ENCODE peak calls at places on chromosomes 11 and 22, in four cellular contexts. One of them, this sample, is unnamed.

GRCh38 chr11:22634897-22635629 is 9.4 kb upstream of the FANCF start:
- DNase-seq in GM12878: no peak
- DNase-seq in K562: no peak
- DNase-seq in HepG2: peak; percentile 96
- DNase-seq in this sample: no peak

GRCh38 chr11:101128571-101129202 is 926 bp downstream of the PGR start:
- DNase-seq in HepG2: no peak
- DNase-seq in K562: peak; percentile 30
- DNase-seq in GM12878: no peak
- DNase-seq in this sample: no peak

GRCh38 chr22:20174785-20175596 is 24.1 kb upstream of the CCDC188 start:
- DNase-seq in HepG2: no peak
- DNase-seq in K562: no peak
- DNase-seq in GM12878: no peak
- DNase-seq in this sample: no peak

GRCh38 chr22:40951795-40952602 is 821 bp downstream of the RBX1 start:
- DNase-seq in GM12878: peak; percentile 33
- DNase-seq in HepG2: no peak
- DNase-seq in K562: no peak
- DNase-seq in this sample: no peak

GRCh38 chr11:124510279-124510678 is 33.2 kb downstream of the OR8B12 start:
- DNase-seq in HepG2: no peak
- DNase-seq in GM12878: no peak
- DNase-seq in K562: no peak
- DNase-seq in this sample: no peak

GRCh38 chr11:122306776-122307479 is 190.9 kb upstream of the BLID start:
- DNase-seq in HepG2: no peak
- DNase-seq in K562: no peak
- DNase-seq in GM12878: no peak
- DNase-seq in this sample: no peak

GRCh38 chr11:78350646-78351165 is 66.9 kb downstream of the GAB2 start:
- DNase-seq in K562: no peak
- DNase-seq in GM12878: peak; percentile 26
- DNase-seq in HepG2: no peak
- DNase-seq in this sample: no peak

GRCh38 chr22:35149149-35149548 is 83.2 kb downstream of the ISX start:
- DNase-seq in K562: no peak
- DNase-seq in GM12878: no peak
- DNase-seq in HepG2: no peak
- DNase-seq in this sample: no peak

GRCh38 chr11:124577664-124578427 is 8.0 kb downstream of the OR8A1 start:
- DNase-seq in GM12878: no peak
- DNase-seq in HepG2: no peak
- DNase-seq in K562: no peak
- DNase-seq in this sample: no peak

GRCh38 chr11:3223932-3224729 is 5.5 kb upstream of the MRGPRG start:
- DNase-seq in GM12878: no peak
- DNase-seq in K562: peak; percentile 51
- DNase-seq in HepG2: no peak
- DNase-seq in this sample: no peak

GRCh38 chr22:35376728-35377472 is 4.0 kb upstream of the HMOX1 start:
- DNase-seq in HepG2: peak; percentile 92
- DNase-seq in K562: peak; percentile 87
- DNase-seq in GM12878: peak; percentile 87
- DNase-seq in this sample: peak; percentile 78

GRCh38 chr11:67015048-67015447 is 7.9 kb upstream of the SYT12 start:
- DNase-seq in K562: no peak
- DNase-seq in HepG2: no peak
- DNase-seq in GM12878: no peak
- DNase-seq in this sample: no peak

GRCh38 chr11:47863189-47863892 is 15.2 kb upstream of the NUP160 start:
- DNase-seq in GM12878: no peak
- DNase-seq in HepG2: no peak
- DNase-seq in K562: no peak
- DNase-seq in this sample: no peak

GRCh38 chr22:49937758-49938564 is 19.5 kb downstream of the CRELD2 start:
- DNase-seq in K562: no peak
- DNase-seq in HepG2: peak; percentile 76
- DNase-seq in GM12878: no peak
- DNase-seq in this sample: no peak

GRCh38 chr11:2444301-2445106 is at the start of the genes KCNQ1 and TRPM5:
- DNase-seq in HepG2: no peak
- DNase-seq in GM12878: no peak
- DNase-seq in K562: peak; percentile 98
- DNase-seq in this sample: peak; percentile 83

GRCh38 chr11:91630916-91631673 is 593.5 kb upstream of the FAT3 start:
- DNase-seq in K562: no peak
- DNase-seq in GM12878: no peak
- DNase-seq in HepG2: no peak
- DNase-seq in this sample: no peak

GRCh38 chr22:41380993-41381328 is 781 bp upstream of the TEF start:
- DNase-seq in HepG2: peak; percentile 83
- DNase-seq in K562: no peak
- DNase-seq in GM12878: no peak
- DNase-seq in this sample: no peak

GRCh38 chr11:69905611-69906452 is 86.6 kb upstream of the FGF3 start:
- DNase-seq in HepG2: no peak
- DNase-seq in K562: peak; percentile 81
- DNase-seq in GM12878: no peak
- DNase-seq in this sample: no peak

GRCh38 chr11:69050592-69051380 is 2.1 kb downstream of the TPCN2 start:
- DNase-seq in K562: no peak
- DNase-seq in HepG2: no peak
- DNase-seq in GM12878: no peak
- DNase-seq in this sample: no peak

GRCh38 chr22:38239101-38239761 is 33.6 kb downstream of the TMEM184B start:
- DNase-seq in GM12878: no peak
- DNase-seq in K562: no peak
- DNase-seq in HepG2: no peak
- DNase-seq in this sample: no peak

GRCh38 chr11:122186439-122187080 is 70.5 kb upstream of the BLID start:
- DNase-seq in HepG2: no peak
- DNase-seq in K562: no peak
- DNase-seq in GM12878: no peak
- DNase-seq in this sample: no peak

GRCh38 chr11:102924851-102925380 is 30.6 kb downstream of the MMP13 start:
- DNase-seq in K562: no peak
- DNase-seq in GM12878: no peak
- DNase-seq in HepG2: no peak
- DNase-seq in this sample: no peak

GRCh38 chr11:115631609-115632008 is 127.4 kb upstream of the CADM1 start:
- DNase-seq in K562: no peak
- DNase-seq in GM12878: no peak
- DNase-seq in HepG2: peak; percentile 24
- DNase-seq in this sample: no peak

GRCh38 chr11:79116600-79116999 is 324.2 kb downstream of the TENM4 start:
- DNase-seq in K562: no peak
- DNase-seq in HepG2: no peak
- DNase-seq in GM12878: no peak
- DNase-seq in this sample: no peak

GRCh38 chr11:34349882-34350281 is 7.9 kb downstream of the ABTB2 start:
- DNase-seq in GM12878: no peak
- DNase-seq in K562: no peak
- DNase-seq in HepG2: no peak
- DNase-seq in this sample: no peak

GRCh38 chr11:37721485-37721884 is 1123.4 kb upstream of the RAG2 start:
- DNase-seq in GM12878: no peak
- DNase-seq in K562: no peak
- DNase-seq in HepG2: no peak
- DNase-seq in this sample: no peak

GRCh38 chr11:73325036-73325981 is 17.2 kb downstream of the ARHGEF17 start:
- DNase-seq in GM12878: peak; percentile 83
- DNase-seq in HepG2: peak; percentile 66
- DNase-seq in K562: no peak
- DNase-seq in this sample: no peak

GRCh38 chr11:64207247-64208085 is 945 bp downstream of the FERMT3 start:
- DNase-seq in GM12878: peak; percentile 57
- DNase-seq in HepG2: no peak
- DNase-seq in K562: peak; percentile 89
- DNase-seq in this sample: no peak

GRCh38 chr11:76216536-76217326 is 10.4 kb upstream of the WNT11 start:
- DNase-seq in K562: no peak
- DNase-seq in GM12878: no peak
- DNase-seq in HepG2: no peak
- DNase-seq in this sample: no peak

GRCh38 chr11:107736546-107736945 is 24.7 kb upstream of the SLN start:
- DNase-seq in GM12878: no peak
- DNase-seq in K562: no peak
- DNase-seq in HepG2: no peak
- DNase-seq in this sample: no peak

GRCh38 chr11:107733518-107733917 is 21.7 kb upstream of the SLN start:
- DNase-seq in GM12878: peak; percentile 8
- DNase-seq in HepG2: no peak
- DNase-seq in K562: no peak
- DNase-seq in this sample: no peak

GRCh38 chr11:107732327-107733051 is 20.6 kb upstream of the SLN start:
- DNase-seq in GM12878: peak; percentile 21
- DNase-seq in K562: no peak
- DNase-seq in HepG2: no peak
- DNase-seq in this sample: no peak

DNA sequence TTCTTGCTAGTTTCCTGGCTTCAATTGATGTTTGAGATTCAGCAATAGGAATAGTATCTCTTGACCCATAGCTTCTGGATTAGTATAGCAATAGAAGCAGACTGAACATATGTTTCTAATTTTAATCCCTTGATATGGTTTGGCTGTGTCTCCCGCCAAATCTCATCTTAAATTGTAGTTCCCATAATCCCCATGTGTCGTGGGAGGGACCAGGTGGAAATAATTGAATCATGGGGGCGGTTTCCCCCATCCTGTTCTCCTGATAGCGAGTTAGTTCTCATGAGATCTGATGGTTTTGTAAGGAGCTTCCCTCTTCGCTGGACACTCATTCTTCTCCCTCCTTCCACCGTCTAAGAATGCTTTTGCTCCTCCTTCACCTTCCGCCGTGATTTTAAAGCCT is 20.1 kb upstream of the SLN start:
- DNase-seq in GM12878: no peak
- DNase-seq in K562: no peak
- DNase-seq in HepG2: no peak
- DNase-seq in this sample: no peak
- TF ChIP-seq SP1 in GM12878: no peak
- TF ChIP-seq SP1 in K562: no peak
- TF ChIP-seq SP1 in HepG2: no peak
- TF ChIP-seq SP1 in this sample: no peak

DNA sequence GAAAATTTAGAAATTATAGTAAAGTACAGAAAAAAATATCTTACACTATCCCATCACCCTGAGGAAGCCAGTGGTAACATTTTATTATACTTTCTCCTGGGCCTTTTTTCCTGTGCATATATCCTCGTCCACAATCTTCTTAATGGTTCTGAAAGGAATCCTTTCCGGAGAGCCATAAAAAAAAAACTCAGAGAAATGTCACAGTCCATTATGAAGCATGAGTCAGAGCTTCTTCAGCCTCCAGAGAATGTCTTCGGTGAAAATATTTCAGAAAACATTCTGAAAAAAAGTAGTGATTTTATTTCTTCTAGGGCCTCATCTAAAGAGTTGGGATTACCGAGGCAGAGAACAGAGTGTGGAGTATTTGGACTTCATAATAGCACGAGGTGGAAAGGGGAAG is 163.4 kb downstream of the INSC start:
- DNase-seq in K562: no peak
- DNase-seq in GM12878: no peak
- DNase-seq in HepG2: no peak
- DNase-seq in this sample: no peak
- TF ChIP-seq TARDBP in K562: no peak
- TF ChIP-seq TARDBP in GM12878: no peak
- TF ChIP-seq TARDBP in HepG2: no peak
- TF ChIP-seq TARDBP in this sample: no peak

DNA sequence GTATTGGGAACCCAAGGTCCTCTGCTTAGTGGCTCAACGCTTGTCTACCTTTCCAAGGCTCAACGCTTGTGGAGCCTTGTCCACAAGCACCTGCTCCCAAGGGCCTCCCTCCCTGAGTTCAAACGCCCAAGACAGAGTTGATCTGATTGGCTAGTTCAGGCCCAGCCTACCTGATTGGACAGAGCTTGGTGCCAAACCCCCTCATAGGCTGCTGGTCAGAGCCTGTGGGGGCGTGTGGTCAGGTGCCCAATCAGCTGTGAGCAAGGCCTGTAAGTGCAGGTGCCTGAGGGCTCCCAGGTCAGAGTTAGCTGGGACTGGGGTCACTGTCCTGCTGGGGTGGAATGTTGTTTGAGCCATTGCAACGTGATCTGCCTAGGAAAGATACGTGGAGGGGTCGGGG is 16.9 kb upstream of the TMPRSS6 start:
- DNase-seq in K562: peak; percentile 49
- DNase-seq in HepG2: peak; percentile 20
- DNase-seq in GM12878: no peak
- DNase-seq in this sample: no peak
- TF ChIP-seq BHLHE40 in K562: no peak
- TF ChIP-seq BHLHE40 in HepG2: no peak
- TF ChIP-seq BHLHE40 in GM12878: no peak
- TF ChIP-seq BHLHE40 in this sample: no peak

GRCh38 chr11:62129610-62130497 is 6.0 kb downstream of the INCENP start:
- DNase-seq in HepG2: no peak
- DNase-seq in GM12878: no peak
- DNase-seq in K562: no peak
- DNase-seq in this sample: no peak

GRCh38 chr11:62132188-62132587 is 8.4 kb downstream of the INCENP start:
- DNase-seq in HepG2: no peak
- DNase-seq in K562: no peak
- DNase-seq in GM12878: no peak
- DNase-seq in this sample: no peak

GRCh38 chr11:62130498-62131464 is 7.0 kb downstream of the INCENP start:
- DNase-seq in HepG2: no peak
- DNase-seq in K562: no peak
- DNase-seq in GM12878: no peak
- DNase-seq in this sample: no peak

GRCh38 chr11:62132689-62133293 is 9.0 kb downstream of the INCENP start:
- DNase-seq in K562: no peak
- DNase-seq in GM12878: no peak
- DNase-seq in HepG2: no peak
- DNase-seq in this sample: no peak

DNA sequence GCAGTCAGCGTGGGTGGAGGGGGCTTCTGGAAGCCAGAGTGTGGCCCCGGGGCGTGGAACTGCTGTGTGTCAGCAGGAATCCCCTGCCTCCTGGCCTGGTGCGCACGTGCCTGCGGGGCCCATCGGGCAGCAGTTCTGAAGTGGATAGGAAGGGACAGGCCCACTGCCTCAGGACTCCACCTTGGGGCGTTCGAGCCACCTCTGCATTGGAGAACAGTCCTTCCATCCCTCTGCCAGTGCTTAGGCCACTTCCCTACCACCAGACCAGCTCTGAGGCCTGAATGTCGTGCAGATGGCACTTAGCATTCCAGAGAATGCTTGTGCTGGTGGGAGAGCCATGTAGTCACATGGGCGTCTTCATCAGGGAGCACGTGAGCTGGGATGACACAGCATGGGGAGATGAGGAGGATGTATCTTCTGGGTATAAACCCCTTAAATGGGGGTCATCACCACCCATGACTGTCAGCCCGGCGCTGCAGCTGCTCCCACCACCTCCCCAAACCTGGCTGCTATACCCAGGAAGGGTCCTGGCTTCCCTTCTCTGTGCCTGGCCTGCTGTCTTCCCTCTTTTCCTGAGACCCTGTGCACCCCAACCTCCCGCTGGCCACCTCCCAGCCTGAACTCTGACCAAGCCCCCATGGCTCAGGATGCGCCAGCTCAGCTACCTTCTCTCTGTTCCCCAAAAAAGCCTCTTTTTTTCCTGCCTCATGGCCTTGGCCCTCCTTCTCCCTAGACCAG is 9.7 kb downstream of the INCENP start:
- DNase-seq in K562: no peak
- DNase-seq in GM12878: no peak
- DNase-seq in HepG2: no peak
- DNase-seq in this sample: no peak
- TF ChIP-seq SP1 in K562: no peak
- TF ChIP-seq SP1 in GM12878: no peak
- TF ChIP-seq SP1 in HepG2: no peak
- TF ChIP-seq SP1 in this sample: no peak

This sample was measured in HEK293T.